ENCODE peak calls at places on chromosomes 6 and 20, in seven cellular contexts. X is progenitor cell of endocrine pancreas; W is Panc1; Q is endodermal cell; K is H7; T is fibroblast of mammary gland; D is CD8-positive, alpha-beta memory T cell. P is an unnamed sample.

GRCh38 chr6:43972179-43972914 is 154.9 kb downstream of the MRPL14 start:
- DNase-seq in W (no peak), Q (peak), T (peak), D (no peak), X (no peak), K (no peak), P (no peak)

GRCh38 chr6:116247285-116247684 is 6.6 kb downstream of the TSPYL4 start:
- DNase-seq in T (no peak), X (no peak), D (no peak), Q (no peak), W (no peak), K (no peak), P (no peak)

GRCh38 chr6:19734519-19734918 is 102.7 kb upstream of the ID4 start:
- DNase-seq in D (no peak), Q (no peak), T (no peak), W (no peak), X (no peak), K (no peak), P (no peak)

GRCh38 chr6:2552648-2553154 is 198.0 kb downstream of the MYLK4 start:
- DNase-seq in D (no peak), T (no peak), X (no peak), W (no peak), K (no peak), Q (no peak), P (no peak)

GRCh38 chr20:17936791-17937687 is 31.6 kb downstream of the SNX5 start:
- DNase-seq in T (peak), K (peak), Q (peak), X (no peak), W (no peak), D (no peak), P (no peak)

GRCh38 chr6:168305091-168305749 is 14.4 kb downstream of the DACT2 start:
- DNase-seq in K (no peak), W (no peak), D (no peak), Q (no peak), X (no peak), T (no peak), P (no peak)

GRCh38 chr6:45265246-45265645 is 62.9 kb upstream of the RUNX2 start:
- DNase-seq in Q (no peak), X (no peak), W (no peak), T (peak), D (no peak), K (no peak), P (no peak)

GRCh38 chr6:47153066-47153755 is 111.1 kb upstream of the ADGRF1 start:
- DNase-seq in Q (peak), X (no peak), D (no peak), W (no peak), T (peak), K (no peak), P (no peak)

GRCh38 chr6:27608916-27609883 is 136.3 kb upstream of the ZNF184 start:
- DNase-seq in X (no peak), W (peak), D (no peak), T (peak), Q (peak), K (peak), P (no peak)

GRCh38 chr6:121794630-121795029 is 359.2 kb downstream of the GJA1 start:
- DNase-seq in K (no peak), W (peak), T (peak), Q (no peak), X (no peak), D (no peak), P (no peak)

GRCh38 chr20:34938466-34939163 is 17.0 kb downstream of the GSS start:
- DNase-seq in K (no peak), X (no peak), D (no peak), Q (no peak), W (no peak), T (no peak), P (peak)

GRCh38 chr6:82067021-82067420 is 180.5 kb downstream of the IBTK start:
- DNase-seq in W (no peak), Q (no peak), T (no peak), K (no peak), X (no peak), D (no peak), P (no peak)

GRCh38 chr6:111841822-111842221 is 31.4 kb downstream of the FYN start:
- DNase-seq in D (peak), K (no peak), X (no peak), W (no peak), Q (no peak), T (peak), P (no peak)

GRCh38 chr20:51487525-51488279 is 54.8 kb downstream of the NFATC2 start:
- DNase-seq in D (no peak), K (no peak), W (peak), Q (no peak), T (peak), X (no peak), P (no peak)

GRCh38 chr6:74248966-74249365 is 553.0 kb downstream of the CD109 start:
- DNase-seq in X (no peak), K (no peak), W (no peak), T (no peak), Q (no peak), D (no peak), P (no peak)

GRCh38 chr20:35720165-35721123 is 21.2 kb downstream of the ROMO1 start:
- DNase-seq in D (no peak), K (no peak), Q (peak), X (no peak), W (no peak), T (no peak), P (no peak)

GRCh38 chr6:30074331-30075093 is 1.1 kb downstream of the RNF39 start:
- DNase-seq in T (no peak), K (peak), D (no peak), W (no peak), X (no peak), Q (peak), P (no peak)

GRCh38 chr20:3080939-3081388 is 3.6 kb downstream of the AVP start:
- DNase-seq in T (peak), K (no peak), D (no peak), Q (no peak), W (no peak), X (no peak), P (no peak)

GRCh38 chr6:116847234-116847633 is 18.4 kb upstream of the GPRC6A start:
- DNase-seq in T (peak), X (no peak), W (peak), Q (no peak), K (no peak), D (no peak), P (peak)

GRCh38 chr6:72941751-72942150 is 283.5 kb downstream of the KHDC1L start:
- DNase-seq in T (no peak), Q (no peak), X (no peak), W (no peak), K (no peak), D (no peak), P (no peak)

GRCh38 chr20:5696011-5696559 is 54.1 kb upstream of the SHLD1 start:
- DNase-seq in T (peak), K (no peak), X (no peak), Q (no peak), W (peak), D (no peak), P (no peak)

GRCh38 chr6:44627091-44627878 is 239.8 kb downstream of the CDC5L start:
- DNase-seq in T (no peak), Q (peak), X (no peak), D (no peak), W (no peak), K (peak), P (no peak)

GRCh38 chr6:24809728-24810127 is 11.0 kb upstream of the ARMH2 start:
- DNase-seq in K (no peak), D (no peak), W (no peak), X (no peak), Q (no peak), T (no peak), P (no peak)

GRCh38 chr20:18979132-18979531 is 165.5 kb downstream of the SCP2D1 start:
- DNase-seq in W (no peak), K (no peak), D (no peak), Q (no peak), X (no peak), T (no peak), P (no peak)